ENCODE peak calls at places on chromosomes 16 and 17, in six cellular contexts. One of them, this sample, is unnamed.

GRCh38 chr17:19648475-19649406 is at the start of gene ALDH3A2:
- DNase-seq in mucosa of descending colon: peak
- DNase-seq in PC-9: peak
- DNase-seq in endodermal cell: peak
- DNase-seq in AG10803: peak
- DNase-seq in CD4-positive, CD25-positive, alpha-beta regulatory T cell: peak
- DNase-seq in this sample: peak

GRCh38 chr17:50316016-50316587 is 29.8 kb upstream of the XYLT2 start:
- DNase-seq in PC-9: no peak
- DNase-seq in CD4-positive, CD25-positive, alpha-beta regulatory T cell: no peak
- DNase-seq in AG10803: no peak
- DNase-seq in endodermal cell: peak
- DNase-seq in mucosa of descending colon: no peak
- DNase-seq in this sample: no peak

GRCh38 chr17:57284984-57285646 is 28.8 kb downstream of the MSI2 start:
- DNase-seq in CD4-positive, CD25-positive, alpha-beta regulatory T cell: no peak
- DNase-seq in mucosa of descending colon: peak
- DNase-seq in endodermal cell: peak
- DNase-seq in AG10803: no peak
- DNase-seq in PC-9: no peak
- DNase-seq in this sample: peak

GRCh38 chr17:57699751-57700186 is 45.3 kb downstream of the CCDC182 start:
- DNase-seq in PC-9: no peak
- DNase-seq in AG10803: peak
- DNase-seq in CD4-positive, CD25-positive, alpha-beta regulatory T cell: no peak
- DNase-seq in mucosa of descending colon: no peak
- DNase-seq in endodermal cell: no peak
- DNase-seq in this sample: no peak

GRCh38 chr17:29682987-29683386 is 60.3 kb upstream of the CORO6 start:
- DNase-seq in mucosa of descending colon: no peak
- DNase-seq in PC-9: no peak
- DNase-seq in AG10803: peak
- DNase-seq in CD4-positive, CD25-positive, alpha-beta regulatory T cell: no peak
- DNase-seq in endodermal cell: no peak
- DNase-seq in this sample: no peak

GRCh38 chr16:17364319-17365210 is 106.2 kb downstream of the XYLT1 start:
- DNase-seq in AG10803: peak
- DNase-seq in CD4-positive, CD25-positive, alpha-beta regulatory T cell: peak
- DNase-seq in PC-9: no peak
- DNase-seq in endodermal cell: no peak
- DNase-seq in mucosa of descending colon: no peak
- DNase-seq in this sample: peak

GRCh38 chr17:7982666-7983065 is 19.7 kb upstream of the GUCY2D start:
- DNase-seq in mucosa of descending colon: no peak
- DNase-seq in endodermal cell: peak
- DNase-seq in AG10803: peak
- DNase-seq in PC-9: no peak
- DNase-seq in CD4-positive, CD25-positive, alpha-beta regulatory T cell: no peak
- DNase-seq in this sample: no peak

GRCh38 chr17:82297804-82298537 is 19.4 kb downstream of the CD7 start:
- DNase-seq in PC-9: peak
- DNase-seq in mucosa of descending colon: peak
- DNase-seq in AG10803: peak
- DNase-seq in CD4-positive, CD25-positive, alpha-beta regulatory T cell: peak
- DNase-seq in endodermal cell: peak
- DNase-seq in this sample: peak

GRCh38 chr16:84706856-84707255 is 7.1 kb downstream of the USP10 start:
- DNase-seq in endodermal cell: no peak
- DNase-seq in AG10803: no peak
- DNase-seq in PC-9: no peak
- DNase-seq in CD4-positive, CD25-positive, alpha-beta regulatory T cell: no peak
- DNase-seq in mucosa of descending colon: no peak
- DNase-seq in this sample: no peak

GRCh38 chr16:31373235-31373634 is 18.3 kb downstream of the ITGAX start:
- DNase-seq in AG10803: no peak
- DNase-seq in endodermal cell: no peak
- DNase-seq in mucosa of descending colon: no peak
- DNase-seq in CD4-positive, CD25-positive, alpha-beta regulatory T cell: no peak
- DNase-seq in PC-9: no peak
- DNase-seq in this sample: no peak

GRCh38 chr16:58414938-58415451 is 22.7 kb downstream of the GINS3 start:
- DNase-seq in AG10803: no peak
- DNase-seq in mucosa of descending colon: no peak
- DNase-seq in CD4-positive, CD25-positive, alpha-beta regulatory T cell: no peak
- DNase-seq in PC-9: no peak
- DNase-seq in endodermal cell: no peak
- DNase-seq in this sample: no peak
- H3K4me3 ChIP-seq in AG10803: no peak
- H3K4me3 ChIP-seq in mucosa of descending colon: no peak
- H3K4me3 ChIP-seq in CD4-positive, CD25-positive, alpha-beta regulatory T cell: no peak
- H3K4me3 ChIP-seq in PC-9: no peak
- H3K4me3 ChIP-seq in endodermal cell: no peak
- H3K4me3 ChIP-seq in this sample: no peak

DNA sequence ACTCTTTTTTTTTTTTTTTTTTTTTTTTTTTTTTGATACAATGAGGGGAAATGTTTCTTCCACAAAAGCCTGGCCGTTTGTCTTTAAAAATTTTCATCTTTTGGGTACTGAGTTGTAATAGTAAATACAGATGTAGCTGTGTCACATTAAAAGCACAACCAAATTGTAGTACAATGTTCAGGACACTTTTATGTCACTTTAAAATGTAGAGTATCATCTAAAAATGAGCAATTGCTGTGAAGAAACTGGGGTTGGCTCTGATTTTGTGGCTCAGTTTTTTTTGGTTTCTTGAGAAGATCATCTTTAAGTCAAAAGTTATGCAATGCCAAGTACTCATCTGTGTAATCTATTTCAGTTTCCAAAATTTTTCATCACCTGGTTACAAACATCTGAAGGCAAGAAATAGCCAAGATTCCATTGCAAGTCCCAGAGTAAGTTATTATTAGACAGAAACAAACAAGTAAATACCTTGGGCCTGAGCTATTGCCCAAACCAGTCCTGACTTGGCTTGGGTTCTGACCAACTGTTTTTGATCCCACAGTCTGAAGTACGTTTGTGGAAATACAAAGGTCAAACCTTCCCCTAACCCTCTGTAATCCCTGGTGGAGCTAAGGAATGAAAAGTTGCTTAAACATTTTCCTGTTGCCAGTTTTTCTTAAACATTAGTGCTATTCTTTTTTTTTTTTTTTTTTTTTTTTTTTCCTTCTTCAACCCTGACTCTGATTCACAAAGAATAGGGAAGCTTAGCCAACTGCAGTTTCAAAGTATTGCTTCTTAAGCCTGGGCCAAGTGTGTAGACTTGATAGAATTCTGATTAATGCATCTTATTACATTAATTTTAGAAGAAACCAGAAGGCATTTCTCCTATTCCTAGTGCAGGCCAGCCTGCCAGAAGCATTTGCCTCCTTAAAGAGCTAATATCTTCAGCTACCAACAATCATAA is 717.3 kb downstream of the WWOX start:
- DNase-seq in mucosa of descending colon: no peak
- DNase-seq in CD4-positive, CD25-positive, alpha-beta regulatory T cell: no peak
- DNase-seq in AG10803: peak
- DNase-seq in PC-9: no peak
- DNase-seq in endodermal cell: no peak
- DNase-seq in this sample: no peak
- H3K4me3 ChIP-seq in mucosa of descending colon: no peak
- H3K4me3 ChIP-seq in CD4-positive, CD25-positive, alpha-beta regulatory T cell: no peak
- H3K4me3 ChIP-seq in AG10803: no peak
- H3K4me3 ChIP-seq in PC-9: no peak
- H3K4me3 ChIP-seq in endodermal cell: no peak
- H3K4me3 ChIP-seq in this sample: no peak

DNA sequence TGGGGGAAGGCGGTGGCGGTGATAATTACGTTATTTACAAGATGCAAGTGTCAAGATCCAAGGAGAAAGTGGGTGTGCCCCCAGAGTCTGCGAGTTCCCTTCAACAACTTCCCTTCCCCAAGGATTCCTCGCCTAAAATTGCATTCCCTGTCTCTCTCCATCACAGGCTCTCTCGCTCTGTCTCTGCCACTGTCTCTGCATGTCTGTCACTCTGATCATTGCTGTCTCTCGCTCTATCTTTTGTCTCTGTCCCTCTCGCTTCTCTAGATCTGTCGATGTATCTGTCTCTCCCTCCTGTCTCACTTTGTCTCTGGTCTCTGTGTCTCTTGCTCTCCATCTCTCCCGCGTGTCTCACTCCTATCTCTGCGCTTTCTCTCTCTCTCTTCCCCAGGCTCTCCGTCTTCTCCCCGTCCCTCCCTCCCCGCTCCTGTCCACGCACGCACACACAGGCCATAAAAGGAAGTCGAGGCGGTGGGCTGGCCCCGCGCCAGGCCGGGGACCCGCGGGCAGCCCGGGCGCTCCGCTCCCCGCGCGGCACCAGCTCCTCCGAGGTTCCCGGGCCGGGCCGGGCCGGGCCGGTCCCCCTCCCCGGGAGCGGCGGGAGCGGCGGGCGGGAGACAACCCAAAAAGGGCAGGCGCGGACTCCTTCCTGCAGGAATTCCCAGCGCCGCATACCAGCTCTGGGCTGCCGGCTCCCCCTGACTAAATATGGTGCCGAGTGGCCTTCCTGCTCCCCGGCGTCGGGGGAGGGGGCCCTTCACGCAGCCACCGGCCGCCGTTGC is 1.1 kb upstream of the MYH11 start:
- DNase-seq in endodermal cell: peak
- DNase-seq in AG10803: peak
- DNase-seq in mucosa of descending colon: peak
- DNase-seq in CD4-positive, CD25-positive, alpha-beta regulatory T cell: no peak
- DNase-seq in PC-9: peak
- DNase-seq in this sample: no peak
- H3K4me3 ChIP-seq in endodermal cell: peak
- H3K4me3 ChIP-seq in AG10803: peak
- H3K4me3 ChIP-seq in mucosa of descending colon: no peak
- H3K4me3 ChIP-seq in CD4-positive, CD25-positive, alpha-beta regulatory T cell: peak
- H3K4me3 ChIP-seq in PC-9: no peak
- H3K4me3 ChIP-seq in this sample: no peak

DNA sequence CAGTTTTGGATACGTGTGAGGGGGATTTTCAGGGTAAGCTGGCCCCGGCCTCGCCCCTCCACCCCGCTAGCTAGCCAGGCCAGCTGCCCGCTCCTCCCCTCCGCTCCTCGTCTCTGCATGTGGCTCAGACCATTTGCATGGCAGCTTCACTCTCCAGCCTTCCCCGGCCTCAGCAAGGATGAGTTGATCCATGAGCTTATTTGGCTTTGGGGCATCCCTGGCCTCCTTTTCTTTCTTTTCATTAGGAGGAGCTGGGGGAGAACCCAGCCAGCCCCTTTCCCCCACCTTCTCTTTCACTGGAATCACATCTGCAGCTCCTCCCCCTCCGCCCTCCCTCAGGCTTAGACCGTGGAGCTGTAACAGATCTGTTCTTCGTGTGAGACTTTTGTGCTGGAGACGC is 30.7 kb downstream of the ELAC2 start:
- DNase-seq in PC-9: no peak
- DNase-seq in CD4-positive, CD25-positive, alpha-beta regulatory T cell: no peak
- DNase-seq in mucosa of descending colon: no peak
- DNase-seq in endodermal cell: peak
- DNase-seq in AG10803: no peak
- DNase-seq in this sample: no peak
- H3K4me3 ChIP-seq in PC-9: no peak
- H3K4me3 ChIP-seq in CD4-positive, CD25-positive, alpha-beta regulatory T cell: no peak
- H3K4me3 ChIP-seq in mucosa of descending colon: no peak
- H3K4me3 ChIP-seq in endodermal cell: no peak
- H3K4me3 ChIP-seq in AG10803: no peak
- H3K4me3 ChIP-seq in this sample: no peak

GRCh38 chr17:76272541-76273434 is 7.6 kb downstream of the UBALD2 start:
- DNase-seq in mucosa of descending colon: no peak
- DNase-seq in endodermal cell: no peak
- DNase-seq in CD4-positive, CD25-positive, alpha-beta regulatory T cell: no peak
- DNase-seq in AG10803: no peak
- DNase-seq in PC-9: no peak
- DNase-seq in this sample: no peak

GRCh38 chr17:76268991-76269981 is 4.1 kb downstream of the UBALD2 start:
- DNase-seq in endodermal cell: no peak
- DNase-seq in CD4-positive, CD25-positive, alpha-beta regulatory T cell: no peak
- DNase-seq in PC-9: no peak
- DNase-seq in mucosa of descending colon: no peak
- DNase-seq in AG10803: no peak
- DNase-seq in this sample: no peak

GRCh38 chr17:76271669-76272540 is 6.8 kb downstream of the UBALD2 start:
- DNase-seq in mucosa of descending colon: peak
- DNase-seq in AG10803: no peak
- DNase-seq in endodermal cell: peak
- DNase-seq in CD4-positive, CD25-positive, alpha-beta regulatory T cell: no peak
- DNase-seq in PC-9: no peak
- DNase-seq in this sample: no peak

GRCh38 chr17:76270127-76270592 is 5.0 kb downstream of the UBALD2 start:
- DNase-seq in CD4-positive, CD25-positive, alpha-beta regulatory T cell: no peak
- DNase-seq in PC-9: no peak
- DNase-seq in endodermal cell: no peak
- DNase-seq in AG10803: no peak
- DNase-seq in mucosa of descending colon: no peak
- DNase-seq in this sample: no peak

GRCh38 chr17:76270770-76271668 is 5.9 kb downstream of the UBALD2 start:
- DNase-seq in CD4-positive, CD25-positive, alpha-beta regulatory T cell: no peak
- DNase-seq in PC-9: no peak
- DNase-seq in endodermal cell: no peak
- DNase-seq in AG10803: no peak
- DNase-seq in mucosa of descending colon: no peak
- DNase-seq in this sample: no peak
- H3K4me3 ChIP-seq in CD4-positive, CD25-positive, alpha-beta regulatory T cell: peak
- H3K4me3 ChIP-seq in PC-9: no peak
- H3K4me3 ChIP-seq in endodermal cell: no peak
- H3K4me3 ChIP-seq in AG10803: no peak
- H3K4me3 ChIP-seq in mucosa of descending colon: no peak
- H3K4me3 ChIP-seq in this sample: no peak

GRCh38 chr17:16988749-16989229 is 16.9 kb upstream of the TNFRSF13B start:
- DNase-seq in PC-9: no peak
- DNase-seq in mucosa of descending colon: no peak
- DNase-seq in CD4-positive, CD25-positive, alpha-beta regulatory T cell: no peak
- DNase-seq in endodermal cell: no peak
- DNase-seq in AG10803: no peak
- DNase-seq in this sample: no peak
- H3K4me3 ChIP-seq in PC-9: no peak
- H3K4me3 ChIP-seq in mucosa of descending colon: no peak
- H3K4me3 ChIP-seq in CD4-positive, CD25-positive, alpha-beta regulatory T cell: peak
- H3K4me3 ChIP-seq in endodermal cell: no peak
- H3K4me3 ChIP-seq in AG10803: no peak
- H3K4me3 ChIP-seq in this sample: no peak

This sample was measured in Jurkat, Clone E6-1.